ENCODE peak calls at places on chromosomes 1 and 21, in four cellular contexts. A is adrenal gland, H is neural progenitor cell, E is tibial nerve. N is an unnamed sample.

GRCh38 chr1:9069324-9070100 is at the start of gene SLC2A5:
- DNase-seq in E (peak; percentile 14), H (peak; percentile 57), A (no peak), N (peak; percentile 55)

GRCh38 chr21:17854771-17855170 is 35.6 kb upstream of the C21orf91 start:
- DNase-seq in A (no peak), E (no peak), H (no peak), N (no peak)

GRCh38 chr1:22553991-22554522 is 9.2 kb upstream of the EPHA8 start:
- DNase-seq in E (no peak), A (no peak), H (no peak), N (no peak)

GRCh38 chr1:31587720-31588423 is 11.6 kb downstream of the TINAGL1 start:
- DNase-seq in A (peak; percentile 83), E (no peak), H (peak; percentile 85), N (peak; percentile 55)

GRCh38 chr1:17207966-17208418 is 3.1 kb downstream of the PADI1 start:
- DNase-seq in E (no peak), H (no peak), A (no peak), N (no peak)

GRCh38 chr1:94105957-94106529 is 14.9 kb downstream of the ABCA4 start:
- DNase-seq in E (no peak), H (no peak), A (no peak), N (no peak)

GRCh38 chr1:223062177-223062576 is 80.9 kb downstream of the TLR5 start:
- DNase-seq in A (no peak), E (no peak), H (no peak), N (no peak)

GRCh38 chr1:211335507-211336157 is 9.0 kb downstream of the TRAF5 start:
- DNase-seq in E (no peak), A (no peak), H (no peak), N (no peak)

GRCh38 chr1:156797212-156797871 is 19.3 kb downstream of the SH2D2A start:
- DNase-seq in H (peak; percentile 70), A (peak; percentile 46), E (peak; percentile 68), N (no peak)

GRCh38 chr21:38913120-38913975 is 107.6 kb downstream of the ETS2 start:
- DNase-seq in E (peak; percentile 54), A (peak; percentile 68), H (peak; percentile 64), N (peak; percentile 82)

GRCh38 chr1:174519845-174520244 is 72.1 kb downstream of the GPR52 start:
- DNase-seq in E (no peak), A (no peak), H (no peak), N (no peak)

GRCh38 chr1:114345930-114346479 is 165.0 kb downstream of the TRIM33 start:
- DNase-seq in H (peak; percentile 36), E (no peak), A (peak; percentile 31), N (peak; percentile 60)

GRCh38 chr1:23114424-23115079 is 54.1 kb downstream of the LUZP1 start:
- DNase-seq in A (no peak), E (no peak), H (no peak), N (no peak)

GRCh38 chr1:203519053-203519770 is 25.3 kb downstream of the OPTC start:
- DNase-seq in E (no peak), A (no peak), H (no peak), N (no peak)

GRCh38 chr1:193211539-193211938 is 25.1 kb upstream of the B3GALT2 start:
- DNase-seq in E (no peak), H (no peak), A (no peak), N (no peak)

DNA sequence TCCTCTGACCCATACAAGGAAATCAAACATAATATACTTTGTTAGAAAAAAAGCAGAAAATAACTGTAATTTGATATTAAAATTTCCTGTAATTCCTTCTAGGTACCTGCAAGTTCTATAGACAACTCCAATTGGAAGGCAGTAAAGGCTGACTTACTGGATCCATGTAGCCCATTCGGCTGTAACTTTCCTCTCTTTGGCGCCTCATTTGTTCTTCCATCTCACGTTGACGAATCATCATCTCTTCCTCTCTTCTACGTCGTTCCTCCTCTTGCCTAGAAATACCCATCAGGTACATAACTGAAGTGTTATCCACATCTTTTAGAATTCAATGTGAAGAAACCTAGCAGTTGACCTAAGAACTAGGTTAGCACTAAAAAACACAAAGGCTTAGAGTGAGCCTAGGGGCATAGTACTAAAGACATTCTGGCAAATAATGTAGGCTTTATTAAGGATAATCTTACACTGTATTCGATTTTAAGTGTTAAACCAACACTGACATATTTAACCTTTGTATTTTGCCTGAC is 5.1 kb downstream of the SFPQ start:
- DNase-seq in A (no peak), E (no peak), H (no peak), N (no peak)
- H3K36me3 ChIP-seq in A (peaks cover 85% of the 10 kb centered on the region), E (peaks cover 16% of the 10 kb centered on the region), H (peaks cover 73% of the 10 kb centered on the region), N (no peaks in the 10 kb centered on the region)

GRCh38 chr1:242723044-242723742 is 198.7 kb upstream of the PLD5 start:
- DNase-seq in H (peak; percentile 7), A (no peak), E (no peak), N (no peak)

GRCh38 chr1:242718967-242719366 is 194.5 kb upstream of the PLD5 start:
- DNase-seq in E (no peak), A (no peak), H (peak; percentile 38), N (no peak)
- H3K4me1 ChIP-seq in E (no peaks in the 10 kb centered on the region), A (no peaks in the 10 kb centered on the region), H (peaks cover 7% of the 10 kb centered on the region), N (no peaks in the 10 kb centered on the region)

GRCh38 chr1:6779089-6779805 is 6.0 kb upstream of the CAMTA1 start:
- DNase-seq in E (no peak), A (no peak), H (no peak), N (no peak)

GRCh38 chr1:6775644-6776043 is 9.6 kb upstream of the CAMTA1 start:
- DNase-seq in A (no peak), E (no peak), H (no peak), N (no peak)

GRCh38 chr1:6776389-6776788 is 8.9 kb upstream of the CAMTA1 start:
- DNase-seq in E (no peak), H (no peak), A (no peak), N (no peak)

GRCh38 chr1:6777813-6778212 is 7.4 kb upstream of the CAMTA1 start:
- DNase-seq in H (no peak), A (no peak), E (no peak), N (no peak)

GRCh38 chr1:6776895-6777294 is 8.4 kb upstream of the CAMTA1 start:
- DNase-seq in H (no peak), A (no peak), E (no peak), N (no peak)
- H3K27me3 ChIP-seq in H (no peaks in the 10 kb centered on the region), A (no peaks in the 10 kb centered on the region), E (no peaks in the 10 kb centered on the region), N (no peaks in the 10 kb centered on the region)

GRCh38 chr1:153946622-153947246 is at the start of gene DENND4B:
- DNase-seq in A (peak; percentile 88), E (peak; percentile 65), H (peak; percentile 92), N (peak; percentile 77)
- H3K36me3 ChIP-seq in A (peaks cover 57% of the 10 kb centered on the region), E (peaks cover 3% of the 10 kb centered on the region), H (no peaks in the 10 kb centered on the region), N (no peaks in the 10 kb centered on the region)

GRCh38 chr1:40399984-40400704 is 26.6 kb downstream of the SMAP2 start:
- DNase-seq in E (no peak), A (no peak), H (no peak), N (no peak)
- H3K4me1 ChIP-seq in E (no peaks in the 10 kb centered on the region), A (no peaks in the 10 kb centered on the region), H (no peaks in the 10 kb centered on the region), N (no peaks in the 10 kb centered on the region)

GRCh38 chr1:50257029-50257428 is 148.3 kb downstream of the ELAVL4 start:
- DNase-seq in H (no peak), E (no peak), A (no peak), N (no peak)

DNA sequence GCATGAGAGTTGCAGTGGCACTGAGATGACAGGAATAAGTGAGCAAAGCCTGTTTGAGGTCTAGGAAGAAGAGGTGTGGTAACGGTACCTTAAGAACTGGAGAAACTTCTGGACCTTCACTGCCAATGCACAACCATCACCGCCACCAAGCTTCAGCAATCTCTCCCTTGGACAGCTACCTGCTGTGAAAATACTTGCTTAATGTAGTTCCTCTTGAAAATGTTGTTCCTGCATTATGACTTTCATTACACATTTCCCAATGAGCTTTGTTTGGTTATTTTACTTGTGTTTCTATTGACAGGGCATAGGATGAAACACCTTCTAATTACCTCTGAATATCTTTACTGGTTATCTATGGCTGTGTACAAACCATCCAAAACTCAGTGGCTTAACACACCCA is 149.2 kb downstream of the ELAVL4 start:
- DNase-seq in E (no peak), H (no peak), A (no peak), N (no peak)
- H3K27me3 ChIP-seq in E (no peaks in the 10 kb centered on the region), H (no peaks in the 10 kb centered on the region), A (no peaks in the 10 kb centered on the region), N (no peaks in the 10 kb centered on the region)

GRCh38 chr1:2183937-2184334 is 10.6 kb downstream of the FAAP20 start:
- DNase-seq in A (no peak), H (no peak), E (no peak), N (no peak)

GRCh38 chr1:2182376-2182775 is 12.2 kb downstream of the FAAP20 start:
- DNase-seq in E (no peak), A (no peak), H (no peak), N (no peak)

GRCh38 chr1:2181271-2181670 is 13.3 kb downstream of the FAAP20 start:
- DNase-seq in A (no peak), H (no peak), E (no peak), N (no peak)

GRCh38 chr1:2180297-2181245 is 14.0 kb downstream of the FAAP20 start:
- DNase-seq in H (no peak), E (no peak), A (no peak), N (no peak)

DNA sequence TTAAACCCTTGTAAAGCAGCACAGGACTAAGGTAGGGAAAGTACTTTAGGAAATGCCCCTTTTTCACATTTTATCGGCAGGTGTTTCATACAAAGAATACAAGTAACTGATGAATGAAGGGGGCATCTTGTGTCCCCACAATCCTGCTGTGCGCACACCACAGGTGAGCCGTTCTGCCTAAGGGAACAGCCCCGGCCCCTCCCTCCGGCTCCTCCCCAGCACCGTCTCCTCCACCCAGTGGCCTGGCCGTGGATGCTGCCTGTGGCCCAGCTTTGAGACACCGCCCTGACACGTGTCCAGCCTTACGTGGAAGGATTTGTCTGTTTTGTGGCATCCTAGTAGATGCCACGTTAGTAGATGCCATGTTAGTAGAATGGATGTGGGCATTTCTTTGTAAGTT is 12.8 kb downstream of the FAAP20 start:
- DNase-seq in A (no peak), E (no peak), H (no peak), N (no peak)
- H3K36me3 ChIP-seq in A (no peaks in the 10 kb centered on the region), E (no peaks in the 10 kb centered on the region), H (no peaks in the 10 kb centered on the region), N (no peaks in the 10 kb centered on the region)

GRCh38 chr1:229409616-229410369 is 24.1 kb downstream of the ACTA1 start:
- DNase-seq in A (no peak), E (no peak), H (peak; percentile 18), N (no peak)

GRCh38 chr1:229403573-229403972 is 30.3 kb downstream of the ACTA1 start:
- DNase-seq in E (no peak), A (no peak), H (no peak), N (no peak)

GRCh38 chr1:229408458-229409037 is 25.3 kb downstream of the ACTA1 start:
- DNase-seq in A (peak; percentile 73), E (no peak), H (peak; percentile 38), N (no peak)

GRCh38 chr1:229407206-229408026 is 26.5 kb downstream of the ACTA1 start:
- DNase-seq in E (no peak), H (peak; percentile 32), A (no peak), N (no peak)

GRCh38 chr1:229406798-229407197 is 27.1 kb downstream of the ACTA1 start:
- DNase-seq in A (no peak), E (no peak), H (peak; percentile 83), N (no peak)
- H3K4me1 ChIP-seq in A (peaks cover 22% of the 10 kb centered on the region), E (no peaks in the 10 kb centered on the region), H (peaks cover 35% of the 10 kb centered on the region), N (no peaks in the 10 kb centered on the region)

N was measured in uterus.